ENCODE peak calls at places on chromosomes 12 and 14, in four cellular contexts. D, T, C and V are unnamed samples. For H3K4me1, the result is how much of the 10 kb centered on the place peaks cover.

GRCh38 chr14:79279645-79280399 is 931.5 kb downstream of the DIO2 start:
- DNase-seq in T (peak), D (no peak), C (peak), V (peak)

GRCh38 chr14:36091096-36091495 is 85.4 kb downstream of the PTCSC3 start:
- DNase-seq in T (no peak), C (no peak), D (no peak), V (no peak)

GRCh38 chr14:48792376-48793024 is 793.7 kb downstream of the RPS29 start:
- DNase-seq in C (no peak), T (peak), D (no peak), V (peak)

GRCh38 chr12:24039113-24039525 is 89.6 kb upstream of the SOX5 start:
- DNase-seq in D (no peak), T (no peak), C (no peak), V (no peak)

GRCh38 chr12:126772171-126772864 is 1494.7 kb upstream of the TMEM132C start:
- DNase-seq in C (no peak), D (no peak), T (no peak), V (no peak)

GRCh38 chr12:48525332-48525731 is at the start of gene OR8S1:
- DNase-seq in C (no peak), T (no peak), D (no peak), V (no peak)

GRCh38 chr14:89221109-89221508 is 195.9 kb downstream of the FOXN3 start:
- DNase-seq in C (no peak), D (no peak), T (no peak), V (no peak)

GRCh38 chr14:76936483-76936882 is 92.0 kb downstream of the IRF2BPL start:
- DNase-seq in D (no peak), T (no peak), C (no peak), V (no peak)

GRCh38 chr14:49306152-49306751 is 279.9 kb downstream of the RPS29 start:
- DNase-seq in D (no peak), C (no peak), T (no peak), V (no peak)

GRCh38 chr12:79737875-79738718 is 47.3 kb upstream of the PAWR start:
- DNase-seq in T (peak), D (no peak), C (no peak), V (no peak)

DNA sequence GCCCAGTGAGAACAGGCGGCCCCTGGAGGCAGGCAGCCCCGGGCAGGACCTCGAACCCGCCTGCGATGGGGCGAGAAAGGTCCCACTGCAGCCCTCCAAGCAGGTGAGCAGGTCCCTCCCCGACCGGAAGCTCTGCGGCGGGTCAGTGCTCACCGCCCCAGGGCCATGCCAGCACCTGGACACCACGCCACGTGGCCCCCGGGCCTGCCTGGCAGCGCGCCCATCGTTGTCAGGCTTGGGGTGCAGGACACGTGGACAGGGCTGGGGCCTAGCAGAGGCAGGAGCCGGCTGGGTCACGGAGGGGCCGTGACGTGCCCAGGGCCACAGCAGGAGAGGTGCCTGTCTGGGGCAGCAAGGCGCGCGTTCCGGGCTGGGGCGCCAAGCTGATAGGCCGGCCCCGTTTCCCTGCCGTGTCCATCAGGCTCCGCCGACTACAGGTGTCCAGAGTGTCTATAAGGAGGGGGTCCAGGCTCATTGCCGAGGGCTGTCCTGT is 18.3 kb downstream of the FBRSL1 start:
- DNase-seq in C (no peak), T (no peak), D (no peak), V (no peak)
- H3K4me1 ChIP-seq in C (under half), T (under half), D (under half), V (under half)

GRCh38 chr14:59871166-59871495 is 555 bp upstream of the RTN1 start:
- DNase-seq in D (no peak), C (no peak), T (no peak), V (no peak)
- H3K4me1 ChIP-seq in D (under half), C (under half), T (under half), V (under half)

DNA sequence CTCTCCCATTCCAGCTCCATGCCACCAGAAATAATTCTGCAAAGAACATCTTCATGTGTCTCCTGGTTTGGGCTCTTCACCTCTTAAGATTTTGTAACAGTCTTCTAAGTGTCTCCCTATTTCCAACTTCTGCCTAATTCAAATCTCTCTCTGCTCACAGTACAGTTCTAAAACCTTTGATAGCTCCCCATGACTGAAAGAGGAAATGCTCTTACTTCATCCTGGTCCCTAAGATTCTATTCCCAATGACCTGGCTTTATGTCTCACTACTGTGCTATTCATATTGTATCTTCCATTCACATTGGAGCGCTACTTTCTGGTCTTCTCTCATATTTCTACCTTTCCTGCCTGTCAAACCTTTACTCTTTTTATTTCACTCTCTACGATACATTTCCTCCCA is 1.6 kb downstream of the AMN1 start:
- DNase-seq in C (no peak), D (no peak), T (no peak), V (no peak)
- H3K4me1 ChIP-seq in C (under half), D (under half), T (under half), V (under half)

GRCh38 chr12:4112734-4113396 is 160.7 kb upstream of the CCND2 start:
- DNase-seq in C (no peak), D (peak), T (no peak), V (peak)

GRCh38 chr12:4114986-4115385 is 158.6 kb upstream of the CCND2 start:
- DNase-seq in D (peak), C (no peak), T (peak), V (peak)

GRCh38 chr12:4111010-4111409 is 162.6 kb upstream of the CCND2 start:
- DNase-seq in D (no peak), T (no peak), C (no peak), V (no peak)

GRCh38 chr12:4109826-4110225 is 163.7 kb upstream of the CCND2 start:
- DNase-seq in D (peak), T (no peak), C (no peak), V (no peak)

GRCh38 chr12:4112290-4112689 is 161.3 kb upstream of the CCND2 start:
- DNase-seq in C (no peak), T (no peak), D (peak), V (no peak)
- H3K4me1 ChIP-seq in C (under half), T (under half), D (under half), V (under half)

DNA sequence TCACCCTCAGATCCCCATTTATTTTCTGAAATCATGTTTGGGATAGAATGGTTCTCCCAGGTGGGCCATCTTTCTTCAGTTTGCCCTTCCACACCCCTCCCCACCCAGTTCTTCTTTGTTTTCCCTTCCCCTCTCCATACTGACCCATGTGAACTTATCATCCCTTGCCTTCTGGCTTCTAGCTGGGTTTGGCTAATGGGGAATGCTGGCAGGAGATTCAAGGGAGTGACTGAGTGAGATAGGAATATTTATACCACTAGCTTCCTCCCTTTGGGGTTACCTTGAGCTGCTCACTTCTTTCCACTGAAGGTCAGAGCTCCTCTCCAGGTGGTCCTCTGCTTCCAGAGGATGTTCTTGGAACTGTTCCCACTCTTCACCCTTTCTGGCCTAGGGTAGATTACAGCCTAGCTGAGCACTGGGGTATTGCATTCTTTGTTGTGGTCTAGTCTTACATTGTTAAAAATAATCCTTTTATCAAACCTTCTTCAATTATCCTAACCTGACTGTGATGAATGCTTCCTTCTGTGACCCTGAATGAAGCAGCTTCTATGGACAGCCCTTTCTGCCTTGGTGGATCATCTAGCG is 88.3 kb upstream of the ATP2B1 start:
- DNase-seq in D (no peak), C (no peak), T (no peak), V (no peak)
- H3K4me1 ChIP-seq in D (under half), C (under half), T (under half), V (under half)

GRCh38 chr12:56718167-56718566 is 6.9 kb downstream of the NACA start:
- DNase-seq in C (no peak), D (no peak), T (peak), V (no peak)

GRCh38 chr12:56719056-56719455 is 6.0 kb downstream of the NACA start:
- DNase-seq in D (no peak), T (peak), C (no peak), V (no peak)

GRCh38 chr12:56716458-56716857 is 8.6 kb downstream of the NACA start:
- DNase-seq in T (no peak), D (no peak), C (no peak), V (no peak)

GRCh38 chr12:56716933-56717880 is 7.9 kb downstream of the NACA start:
- DNase-seq in D (no peak), C (no peak), T (no peak), V (no peak)

GRCh38 chr12:56718636-56719035 is 6.5 kb downstream of the NACA start:
- DNase-seq in D (no peak), C (no peak), T (peak), V (no peak)
- H3K4me1 ChIP-seq in D (under half), C (under half), T (under half), V (under half)

DNA sequence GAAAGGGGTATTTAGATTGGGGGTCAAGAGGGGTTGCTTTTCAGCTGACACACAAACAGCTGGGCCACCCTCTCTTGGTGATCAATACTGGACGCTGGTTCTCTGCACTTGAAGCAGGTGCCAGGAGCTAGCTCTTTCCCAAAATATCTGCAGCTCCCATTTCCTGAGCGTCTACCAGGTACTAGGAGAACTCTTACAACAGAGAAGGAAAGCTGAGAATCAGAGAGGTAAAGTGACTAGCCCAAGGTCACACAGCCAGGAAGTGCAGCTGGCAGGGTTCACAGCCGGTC is 1.2 kb downstream of the TESC start:
- DNase-seq in C (no peak), T (no peak), D (no peak), V (no peak)
- H3K4me1 ChIP-seq in C (under half), T (under half), D (under half), V (under half)